ENCODE peak calls at places on chromosomes 11 and 22, in four cellular contexts. One of them, this sample, is unnamed.

GRCh38 chr11:92929168-92930053 is 40.0 kb upstream of the MTNR1B start:
- DNase-seq in aorta: no peak
- DNase-seq in MV-4-11: no peak
- DNase-seq in T-helper 1 cell: no peak
- DNase-seq in this sample: no peak

GRCh38 chr11:118277312-118277711 is 13.2 kb upstream of the MPZL2 start:
- DNase-seq in MV-4-11: no peak
- DNase-seq in aorta: no peak
- DNase-seq in T-helper 1 cell: no peak
- DNase-seq in this sample: no peak

GRCh38 chr11:27991731-27992130 is 116.2 kb downstream of the KIF18A start:
- DNase-seq in MV-4-11: no peak
- DNase-seq in aorta: no peak
- DNase-seq in T-helper 1 cell: no peak
- DNase-seq in this sample: no peak

GRCh38 chr11:49442669-49443068 is 234.3 kb upstream of the FOLH1 start:
- DNase-seq in aorta: no peak
- DNase-seq in T-helper 1 cell: no peak
- DNase-seq in MV-4-11: no peak
- DNase-seq in this sample: no peak

GRCh38 chr11:5691963-5692358 is 2.4 kb downstream of the TRIM22 start:
- DNase-seq in T-helper 1 cell: no peak
- DNase-seq in MV-4-11: peak
- DNase-seq in aorta: no peak
- DNase-seq in this sample: no peak

GRCh38 chr11:61303725-61304124 is 8.6 kb upstream of the VWCE start:
- DNase-seq in T-helper 1 cell: no peak
- DNase-seq in MV-4-11: no peak
- DNase-seq in aorta: no peak
- DNase-seq in this sample: no peak

GRCh38 chr11:128103278-128103873 is 484.0 kb downstream of the ETS1 start:
- DNase-seq in T-helper 1 cell: no peak
- DNase-seq in aorta: no peak
- DNase-seq in MV-4-11: no peak
- DNase-seq in this sample: no peak

GRCh38 chr22:28181332-28181731 is 262.3 kb upstream of the PITPNB start:
- DNase-seq in aorta: no peak
- DNase-seq in T-helper 1 cell: no peak
- DNase-seq in MV-4-11: no peak
- DNase-seq in this sample: no peak

GRCh38 chr22:48651981-48652538 is 1175.6 kb downstream of the BRD1 start:
- DNase-seq in MV-4-11: no peak
- DNase-seq in aorta: no peak
- DNase-seq in T-helper 1 cell: no peak
- DNase-seq in this sample: no peak

GRCh38 chr11:85029964-85030363 is 597.2 kb downstream of the DLG2 start:
- DNase-seq in T-helper 1 cell: no peak
- DNase-seq in aorta: no peak
- DNase-seq in MV-4-11: peak
- DNase-seq in this sample: no peak

GRCh38 chr11:11171854-11172253 is 181.2 kb downstream of the CSNK2A3 start:
- DNase-seq in MV-4-11: peak
- DNase-seq in T-helper 1 cell: peak
- DNase-seq in aorta: no peak
- DNase-seq in this sample: no peak

GRCh38 chr11:126990716-126991480 is 9.7 kb downstream of the KIRREL3 start:
- DNase-seq in MV-4-11: no peak
- DNase-seq in aorta: no peak
- DNase-seq in T-helper 1 cell: no peak
- DNase-seq in this sample: no peak

GRCh38 chr11:41289408-41289807 is 170.0 kb downstream of the LRRC4C start:
- DNase-seq in T-helper 1 cell: no peak
- DNase-seq in MV-4-11: peak
- DNase-seq in aorta: no peak
- DNase-seq in this sample: no peak

GRCh38 chr11:57491371-57492061 is 24.0 kb downstream of the SLC43A1 start:
- DNase-seq in T-helper 1 cell: no peak
- DNase-seq in aorta: no peak
- DNase-seq in MV-4-11: peak
- DNase-seq in this sample: no peak

GRCh38 chr11:69490516-69490915 is 9.1 kb downstream of the LINC01488 start:
- DNase-seq in MV-4-11: no peak
- DNase-seq in aorta: no peak
- DNase-seq in T-helper 1 cell: no peak
- DNase-seq in this sample: no peak

GRCh38 chr11:23840872-23841271 is 656.0 kb upstream of the LUZP2 start:
- DNase-seq in T-helper 1 cell: no peak
- DNase-seq in aorta: no peak
- DNase-seq in MV-4-11: no peak
- DNase-seq in this sample: no peak

GRCh38 chr22:48096846-48097665 is 1334.6 kb downstream of the TBC1D22A start:
- DNase-seq in MV-4-11: no peak
- DNase-seq in T-helper 1 cell: no peak
- DNase-seq in aorta: no peak
- DNase-seq in this sample: peak

GRCh38 chr22:46547883-46548244 is 10.4 kb upstream of the CELSR1 start:
- DNase-seq in aorta: peak
- DNase-seq in MV-4-11: peak
- DNase-seq in T-helper 1 cell: no peak
- DNase-seq in this sample: peak

GRCh38 chr11:83521647-83522596 is 235.8 kb upstream of the CCDC90B start:
- DNase-seq in MV-4-11: peak
- DNase-seq in aorta: no peak
- DNase-seq in T-helper 1 cell: no peak
- DNase-seq in this sample: no peak

GRCh38 chr11:65078151-65078550 is 5.7 kb downstream of the CDCA5 start:
- DNase-seq in aorta: no peak
- DNase-seq in T-helper 1 cell: peak
- DNase-seq in MV-4-11: peak
- DNase-seq in this sample: no peak

GRCh38 chr22:47169801-47170140 is 407.3 kb downstream of the TBC1D22A start:
- DNase-seq in MV-4-11: no peak
- DNase-seq in T-helper 1 cell: no peak
- DNase-seq in aorta: peak
- DNase-seq in this sample: no peak

GRCh38 chr11:134230339-134230738 is 5.9 kb downstream of the VPS26B start:
- DNase-seq in MV-4-11: no peak
- DNase-seq in T-helper 1 cell: no peak
- DNase-seq in aorta: no peak
- DNase-seq in this sample: no peak